ENCODE peak calls at places on chromosomes 13 and 19, in five cellular contexts. O is Ammon's horn; C is stimulated activated CD4-positive, alpha-beta T cell treated with anti-CD3 and anti-CD28 coated beads, Interleukin-4, amount 100 ng/mL, for 24 hours; R is aorta; A is cerebellum. D is an unnamed sample.

GRCh38 chr19:35355851-35356460 is 2.3 kb upstream of the FFAR3 start:
- DNase-seq in R (no peak), O (no peak), C (no peak), A (no peak), D (no peak)

GRCh38 chr19:40411125-40411842 is 1.9 kb downstream of the PRX start:
- DNase-seq in A (no peak), O (no peak), C (no peak), R (no peak), D (no peak)

GRCh38 chr13:23289917-23290357 is 109.2 kb downstream of the SGCG start:
- DNase-seq in O (peak), C (no peak), A (no peak), R (no peak), D (no peak)

GRCh38 chr19:737591-738093 is 13.3 kb upstream of the MISP start:
- DNase-seq in R (no peak), C (peak), A (peak), O (peak), D (peak)

GRCh38 chr19:45876161-45876410 is 9.9 kb downstream of the IRF2BP1 start:
- DNase-seq in R (no peak), A (no peak), C (no peak), O (no peak), D (no peak)

GRCh38 chr13:43877788-43878187 is 1.8 kb downstream of the CCDC122 start:
- DNase-seq in O (peak), A (no peak), R (no peak), C (no peak), D (no peak)

GRCh38 chr19:8893419-8893818 is 61.2 kb downstream of the MBD3L1 start:
- DNase-seq in C (no peak), A (no peak), O (no peak), R (no peak), D (no peak)

GRCh38 chr19:34837262-34837661 is 64.2 kb upstream of the ZNF599 start:
- DNase-seq in O (no peak), A (no peak), C (no peak), R (no peak), D (no peak)

GRCh38 chr13:60311527-60311926 is 85.5 kb upstream of the TDRD3 start:
- DNase-seq in R (no peak), A (no peak), C (no peak), O (no peak), D (no peak)

GRCh38 chr19:12937243-12938053 is 961 bp upstream of the CALR start:
- DNase-seq in A (no peak), C (no peak), R (peak), O (no peak), D (no peak)

GRCh38 chr13:33017410-33017929 is 1.2 kb downstream of the KL start:
- DNase-seq in A (no peak), O (peak), R (peak), C (peak), D (no peak)

GRCh38 chr19:16702123-16702522 is 17.5 kb upstream of the NWD1 start:
- DNase-seq in R (no peak), O (no peak), C (no peak), A (no peak), D (no peak)

GRCh38 chr19:30390356-30390988 is 18.3 kb downstream of the ZNF536 start:
- DNase-seq in R (no peak), O (no peak), A (peak), C (no peak), D (peak)

GRCh38 chr13:113941571-113942191 is 32.2 kb downstream of the C13orf46 start:
- DNase-seq in A (no peak), O (no peak), C (no peak), R (no peak), D (no peak)

GRCh38 chr13:29474991-29475390 is 120.5 kb downstream of the SLC7A1 start:
- DNase-seq in A (no peak), R (no peak), O (no peak), C (no peak), D (no peak)

GRCh38 chr13:83216521-83217245 is 665.6 kb downstream of the SLITRK1 start:
- DNase-seq in R (no peak), C (no peak), O (no peak), A (no peak), D (no peak)

GRCh38 chr19:54871713-54872112 is 2.3 kb upstream of the FCAR start:
- DNase-seq in R (no peak), C (no peak), A (no peak), O (no peak), D (no peak)

GRCh38 chr13:112838038-112838965 is 130.7 kb upstream of the MCF2L start:
- DNase-seq in C (no peak), A (peak), R (no peak), O (no peak), D (peak)

GRCh38 chr19:38247126-38247525 is 9.0 kb downstream of the PPP1R14A start:
- DNase-seq in A (no peak), O (no peak), C (no peak), R (no peak), D (no peak)